ENCODE peak calls at places on chromosome 13, in seven cellular contexts. Q is AG09319, F is GM06990, T is PC-3, J is cardiac fibroblast, K is WTC11, N is breast epithelium. A is an unnamed sample.

GRCh38 chr13:54004026-54004699 is 975.5 kb downstream of the OLFM4 start:
- DNase-seq in Q (no peak), F (no peak), T (no peak), J (no peak), K (no peak), N (no peak), A (no peak)

GRCh38 chr13:97353927-97354326 is 80.0 kb upstream of the RAP2A start:
- DNase-seq in Q (no peak), F (no peak), T (no peak), J (no peak), K (no peak), N (no peak), A (no peak)

GRCh38 chr13:51801631-51802099 is 2.3 kb downstream of the DHRS12 start:
- DNase-seq in Q (no peak), F (no peak), T (peak; percentile 30), J (no peak), K (no peak), N (peak; percentile 78), A (no peak)

GRCh38 chr13:66200555-66200954 is 1029.6 kb downstream of the PCDH9 start:
- DNase-seq in Q (no peak), F (no peak), T (no peak), J (no peak), K (no peak), N (no peak), A (no peak)

GRCh38 chr13:50320297-50320862 is 305.1 kb downstream of the KCNRG start:
- DNase-seq in Q (no peak), F (no peak), T (peak; percentile 89), J (peak; percentile 42), K (no peak), N (no peak), A (no peak)

GRCh38 chr13:51262501-51263211 is 40.5 kb downstream of the FAM124A start:
- DNase-seq in Q (no peak), F (no peak), T (no peak), J (no peak), K (no peak), N (no peak), A (no peak)

GRCh38 chr13:41054212-41054877 is 7.0 kb upstream of the WBP4 start:
- DNase-seq in Q (no peak), F (peak; percentile 34), T (peak; percentile 72), J (peak; percentile 65), K (no peak), N (no peak), A (peak; percentile 41)

GRCh38 chr13:69524459-69525155 is 583.0 kb upstream of the ATXN8OS start:
- DNase-seq in Q (no peak), F (no peak), T (peak; percentile 23), J (no peak), K (no peak), N (no peak), A (no peak)

GRCh38 chr13:34817246-34817645 is 124.8 kb upstream of the NBEA start:
- DNase-seq in Q (no peak), F (no peak), T (no peak), J (no peak), K (no peak), N (no peak), A (no peak)

GRCh38 chr13:39016789-39017188 is 21.1 kb downstream of the PROSER1 start:
- DNase-seq in Q (no peak), F (no peak), T (peak; percentile 43), J (peak; percentile 41), K (no peak), N (no peak), A (peak; percentile 45)

GRCh38 chr13:37303610-37304009 is 198.1 kb upstream of the CSNK1A1L start:
- DNase-seq in Q (no peak), F (no peak), T (no peak), J (no peak), K (no peak), N (no peak), A (no peak)

GRCh38 chr13:37306778-37307544 is 201.5 kb upstream of the CSNK1A1L start:
- DNase-seq in Q (peak; percentile 74), F (no peak), T (peak; percentile 88), J (peak; percentile 78), K (no peak), N (no peak), A (no peak)
- TF ChIP-seq CTCF in Q (no peak), F (no peak), T (no peak), J (no peak), K (no peak), N (no peak), A (no peak)

DNA sequence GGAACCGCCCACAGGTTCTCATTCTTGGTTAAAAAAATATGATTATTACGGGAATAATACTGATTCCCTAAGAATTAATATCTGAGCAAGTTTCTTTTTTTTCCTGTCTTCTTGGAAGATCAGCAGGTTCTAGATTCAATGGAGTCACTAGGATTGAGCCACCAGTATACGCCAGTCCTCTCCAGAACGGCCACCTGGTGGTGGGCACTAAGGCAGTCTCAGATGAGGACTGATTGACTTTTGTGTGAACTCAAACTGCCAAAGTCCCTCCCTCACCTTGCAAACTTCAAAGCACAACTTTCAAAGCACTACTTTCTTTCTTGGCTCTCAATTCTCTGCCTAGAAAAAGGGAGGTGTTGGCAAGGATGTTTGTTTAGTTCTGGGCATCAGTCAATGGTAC is 33.3 kb upstream of the ALOX5AP start:
- DNase-seq in Q (no peak), F (no peak), T (no peak), J (no peak), K (no peak), N (no peak), A (no peak)
- TF ChIP-seq CTCF in Q (no peak), F (no peak), T (peak; percentile 29), J (no peak), K (no peak), N (no peak), A (no peak)

GRCh38 chr13:25715760-25716159 is 336.1 kb downstream of the SHISA2 start:
- DNase-seq in Q (no peak), F (no peak), T (no peak), J (no peak), K (no peak), N (no peak), A (no peak)
- TF ChIP-seq CTCF in Q (no peak), F (no peak), T (no peak), J (no peak), K (no peak), N (no peak), A (no peak)

GRCh38 chr13:29369060-29369743 is 226.3 kb downstream of the SLC7A1 start:
- DNase-seq in Q (no peak), F (no peak), T (peak; percentile 70), J (peak; percentile 50), K (no peak), N (no peak), A (no peak)
- TF ChIP-seq CTCF in Q (peak; percentile 56), F (peak; percentile 55), T (peak; percentile 67), J (peak; percentile 51), K (peak; percentile 20), N (peak; percentile 18), A (peak; percentile 44)

GRCh38 chr13:111461445-111462149 is 141.2 kb downstream of the TEX29 start:
- DNase-seq in Q (no peak), F (no peak), T (no peak), J (no peak), K (no peak), N (no peak), A (no peak)

GRCh38 chr13:111459803-111460547 is 139.5 kb downstream of the TEX29 start:
- DNase-seq in Q (no peak), F (no peak), T (no peak), J (no peak), K (no peak), N (no peak), A (no peak)

GRCh38 chr13:111462221-111462764 is 141.9 kb downstream of the TEX29 start:
- DNase-seq in Q (no peak), F (no peak), T (no peak), J (no peak), K (no peak), N (no peak), A (no peak)

GRCh38 chr13:111458739-111459138 is 138.3 kb downstream of the TEX29 start:
- DNase-seq in Q (no peak), F (no peak), T (no peak), J (no peak), K (no peak), N (no peak), A (no peak)

GRCh38 chr13:111460548-111461444 is 140.4 kb downstream of the TEX29 start:
- DNase-seq in Q (peak; percentile 10), F (no peak), T (peak; percentile 31), J (peak; percentile 43), K (peak; percentile 56), N (peak; percentile 23), A (no peak)
- TF ChIP-seq CTCF in Q (peak; percentile 35), F (no peak), T (peak; percentile 42), J (peak; percentile 56), K (no peak), N (peak; percentile 45), A (peak; percentile 6)

GRCh38 chr13:93230466-93230865 is 3.9 kb downstream of the GPC6 start:
- DNase-seq in Q (no peak), F (no peak), T (peak; percentile 50), J (peak; percentile 83), K (no peak), N (no peak), A (no peak)

GRCh38 chr13:93231867-93232266 is 5.3 kb downstream of the GPC6 start:
- DNase-seq in Q (no peak), F (no peak), T (no peak), J (peak; percentile 18), K (no peak), N (no peak), A (no peak)

GRCh38 chr13:93235258-93236015 is 8.8 kb downstream of the GPC6 start:
- DNase-seq in Q (no peak), F (no peak), T (no peak), J (peak; percentile 51), K (no peak), N (no peak), A (no peak)

GRCh38 chr13:93234459-93234858 is 7.9 kb downstream of the GPC6 start:
- DNase-seq in Q (no peak), F (no peak), T (no peak), J (no peak), K (no peak), N (no peak), A (no peak)

GRCh38 chr13:93233997-93234416 is 7.4 kb downstream of the GPC6 start:
- DNase-seq in Q (no peak), F (no peak), T (no peak), J (no peak), K (peak; percentile 68), N (no peak), A (no peak)
- TF ChIP-seq CTCF in Q (no peak), F (peak; percentile 23), T (peak; percentile 39), J (no peak), K (peak; percentile 17), N (no peak), A (peak; percentile 11)